ENCODE peak calls at places on chromosomes 13 and 19, in five cellular contexts. A is BE2C, H is NCI-H2081, N is heart right ventricle, J is iPS-NIHi11. L is an unnamed sample.

GRCh38 chr13:51271008-51271407 is 48.8 kb downstream of the FAM124A start:
- DNase-seq in A (no peak), H (no peak), N (no peak), J (no peak), L (no peak)

GRCh38 chr19:1601613-1602064 is 3.6 kb downstream of the UQCR11 start:
- DNase-seq in A (no peak), H (no peak), N (no peak), J (no peak), L (no peak)

GRCh38 chr19:35276706-35277281 is 5.5 kb upstream of the HAMP start:
- DNase-seq in A (no peak), H (no peak), N (no peak), J (no peak), L (no peak)

GRCh38 chr19:11460207-11460606 is 20.6 kb downstream of the ELAVL3 start:
- DNase-seq in A (no peak), H (no peak), N (no peak), J (peak), L (no peak)

GRCh38 chr13:39415403-39415802 is 187.6 kb downstream of the LHFPL6 start:
- DNase-seq in A (peak), H (peak), N (peak), J (no peak), L (no peak)

GRCh38 chr19:41415154-41415571 is 12.0 kb downstream of the B3GNT8 start:
- DNase-seq in A (peak), H (no peak), N (no peak), J (no peak), L (no peak)

GRCh38 chr13:98664510-98664909 is 87.6 kb upstream of the STK24 start:
- DNase-seq in A (no peak), H (no peak), N (no peak), J (no peak), L (no peak)

GRCh38 chr13:95745752-95746151 is 68.8 kb downstream of the DNAJC3 start:
- DNase-seq in A (no peak), H (no peak), N (no peak), J (no peak), L (no peak)

GRCh38 chr19:42038675-42039074 is 31.3 kb downstream of the GRIK5 start:
- DNase-seq in A (peak), H (no peak), N (peak), J (no peak), L (no peak)

GRCh38 chr13:79062291-79062690 is 343.8 kb downstream of the RBM26 start:
- DNase-seq in A (no peak), H (no peak), N (no peak), J (no peak), L (no peak)

GRCh38 chr13:105276571-105276970 is 1258.9 kb downstream of the EFNB2 start:
- DNase-seq in A (no peak), H (no peak), N (no peak), J (no peak), L (no peak)

GRCh38 chr13:37303610-37304009 is 198.1 kb upstream of the CSNK1A1L start:
- DNase-seq in A (no peak), H (no peak), N (no peak), J (no peak), L (no peak)

GRCh38 chr13:20428666-20429644 is 96.7 kb downstream of the CRYL1 start:
- DNase-seq in A (no peak), H (no peak), N (no peak), J (no peak), L (no peak)

GRCh38 chr19:13143135-13143534 is 7.0 kb downstream of the STX10 start:
- DNase-seq in A (no peak), H (no peak), N (no peak), J (no peak), L (peak)

GRCh38 chr19:52739576-52739975 is 4.7 kb upstream of the ZNF611 start:
- DNase-seq in A (no peak), H (no peak), N (no peak), J (peak), L (no peak)

GRCh38 chr19:14507704-14508246 is 10.4 kb downstream of the DNAJB1 start:
- DNase-seq in A (no peak), H (no peak), N (no peak), J (no peak), L (peak)

GRCh38 chr13:114339779-114340534 is 25.7 kb downstream of the CHAMP1 start:
- DNase-seq in A (peak), H (peak), N (no peak), J (peak), L (peak)

GRCh38 chr19:18204394-18205179 is 745 bp upstream of the RAB3A start:
- DNase-seq in A (peak), H (peak), N (peak), J (peak), L (no peak)

L was measured in PC-9.